ENCODE peak calls at places on chromosomes 7 and 10, in six cellular contexts. F, T, O, Z, U and V are unnamed samples. For H3K9me3 and H3K36me3, the result is how much of the 10 kb centered on the place peaks cover.

GRCh38 chr10:78954009-78954297 is 114.8 kb upstream of the ZMIZ1 start:
- DNase-seq in T (no peak), F (no peak), Z (no peak), U (no peak), O (no peak), V (no peak)

GRCh38 chr10:47326927-47327330 is 4.7 kb downstream of the GDF2 start:
- DNase-seq in U (no peak), T (no peak), O (no peak), F (no peak), Z (no peak), V (no peak)

GRCh38 chr7:24741691-24742639 is 15.3 kb downstream of the GSDME start:
- DNase-seq in Z (peak), O (no peak), F (no peak), T (no peak), U (peak), V (no peak)

GRCh38 chr10:35464805-35465456 is 128.6 kb downstream of the CCNY start:
- DNase-seq in F (no peak), Z (no peak), T (peak), O (no peak), U (no peak), V (no peak)

GRCh38 chr10:119029613-119030420 is at the start of gene NANOS1:
- DNase-seq in T (peak), Z (no peak), U (peak), O (no peak), F (peak), V (peak)

GRCh38 chr10:34029455-34029854 is 695.0 kb upstream of the NRP1 start:
- DNase-seq in F (no peak), O (no peak), T (no peak), U (no peak), Z (no peak), V (no peak)

GRCh38 chr7:38327597-38327996 is 54.2 kb upstream of the TARP start:
- DNase-seq in Z (no peak), O (no peak), F (no peak), T (no peak), U (no peak), V (no peak)

GRCh38 chr10:34294137-34294536 is 521.0 kb downstream of the PARD3 start:
- DNase-seq in U (no peak), F (no peak), Z (no peak), O (no peak), T (no peak), V (no peak)

GRCh38 chr10:44723654-44724053 is 187.5 kb upstream of the TMEM72 start:
- DNase-seq in Z (peak), F (no peak), T (no peak), O (peak), U (peak), V (no peak)

GRCh38 chr7:115678049-115678982 is 352.2 kb downstream of the TFEC start:
- DNase-seq in O (no peak), F (no peak), U (no peak), Z (no peak), T (no peak), V (no peak)

GRCh38 chr10:103416436-103417147 is 20.2 kb downstream of the PDCD11 start:
- DNase-seq in O (peak), U (peak), T (peak), F (peak), Z (peak), V (peak)

GRCh38 chr7:17661982-17662585 is 278.2 kb downstream of the SNX13 start:
- DNase-seq in O (no peak), Z (no peak), F (peak), U (no peak), T (no peak), V (no peak)

GRCh38 chr10:47016564-47016963 is 105.3 kb downstream of the PTPN20 start:
- DNase-seq in U (no peak), Z (no peak), F (no peak), T (no peak), O (no peak), V (no peak)

GRCh38 chr10:75493464-75493863 is 62.0 kb downstream of the LRMDA start:
- DNase-seq in U (peak), T (no peak), O (no peak), Z (no peak), F (no peak), V (no peak)

GRCh38 chr7:70154521-70155180 is 556.4 kb downstream of the AUTS2 start:
- DNase-seq in T (no peak), F (no peak), Z (no peak), U (no peak), O (no peak), V (no peak)

GRCh38 chr10:1287493-1288480 is 231.6 kb downstream of the WDR37 start:
- DNase-seq in T (no peak), Z (no peak), O (no peak), F (no peak), U (no peak), V (no peak)

GRCh38 chr7:149864023-149864422 is 9.7 kb upstream of the ATP6V0E2 start:
- DNase-seq in O (no peak), F (peak), U (no peak), Z (no peak), T (no peak), V (no peak)

GRCh38 chr10:60549686-60550085 is 160.0 kb upstream of the ANK3 start:
- DNase-seq in Z (no peak), U (no peak), F (no peak), O (no peak), T (no peak), V (no peak)

GRCh38 chr10:77975086-77975666 is 48.6 kb upstream of the DLG5 start:
- DNase-seq in Z (no peak), F (no peak), O (no peak), T (no peak), U (no peak), V (no peak)

GRCh38 chr7:139916717-139917395 is 87.8 kb downstream of the TBXAS1 start:
- DNase-seq in O (no peak), T (no peak), Z (no peak), F (no peak), U (no peak), V (no peak)

GRCh38 chr7:50092579-50093411 is at the start of gene ZPBP:
- DNase-seq in O (no peak), T (peak), U (peak), F (peak), Z (no peak), V (peak)

GRCh38 chr10:63697956-63698814 is 177.0 kb downstream of the REEP3 start:
- DNase-seq in T (no peak), F (no peak), Z (no peak), U (no peak), O (no peak), V (no peak)

GRCh38 chr7:99928994-99929729 is at the start of gene GJC3:
- DNase-seq in O (peak), T (peak), U (peak), Z (peak), F (peak), V (no peak)

GRCh38 chr7:111752022-111752582 is 189.8 kb upstream of the IMMP2L start:
- DNase-seq in T (peak), U (peak), Z (peak), O (peak), F (peak), V (no peak)

GRCh38 chr10:14926061-14926470 is 27.8 kb downstream of the DCLRE1C start:
- DNase-seq in Z (no peak), T (no peak), U (no peak), F (no peak), O (no peak), V (no peak)

GRCh38 chr7:133934262-133934973 is 192.7 kb upstream of the LRGUK start:
- DNase-seq in F (peak), T (no peak), Z (no peak), O (no peak), U (no peak), V (no peak)

DNA sequence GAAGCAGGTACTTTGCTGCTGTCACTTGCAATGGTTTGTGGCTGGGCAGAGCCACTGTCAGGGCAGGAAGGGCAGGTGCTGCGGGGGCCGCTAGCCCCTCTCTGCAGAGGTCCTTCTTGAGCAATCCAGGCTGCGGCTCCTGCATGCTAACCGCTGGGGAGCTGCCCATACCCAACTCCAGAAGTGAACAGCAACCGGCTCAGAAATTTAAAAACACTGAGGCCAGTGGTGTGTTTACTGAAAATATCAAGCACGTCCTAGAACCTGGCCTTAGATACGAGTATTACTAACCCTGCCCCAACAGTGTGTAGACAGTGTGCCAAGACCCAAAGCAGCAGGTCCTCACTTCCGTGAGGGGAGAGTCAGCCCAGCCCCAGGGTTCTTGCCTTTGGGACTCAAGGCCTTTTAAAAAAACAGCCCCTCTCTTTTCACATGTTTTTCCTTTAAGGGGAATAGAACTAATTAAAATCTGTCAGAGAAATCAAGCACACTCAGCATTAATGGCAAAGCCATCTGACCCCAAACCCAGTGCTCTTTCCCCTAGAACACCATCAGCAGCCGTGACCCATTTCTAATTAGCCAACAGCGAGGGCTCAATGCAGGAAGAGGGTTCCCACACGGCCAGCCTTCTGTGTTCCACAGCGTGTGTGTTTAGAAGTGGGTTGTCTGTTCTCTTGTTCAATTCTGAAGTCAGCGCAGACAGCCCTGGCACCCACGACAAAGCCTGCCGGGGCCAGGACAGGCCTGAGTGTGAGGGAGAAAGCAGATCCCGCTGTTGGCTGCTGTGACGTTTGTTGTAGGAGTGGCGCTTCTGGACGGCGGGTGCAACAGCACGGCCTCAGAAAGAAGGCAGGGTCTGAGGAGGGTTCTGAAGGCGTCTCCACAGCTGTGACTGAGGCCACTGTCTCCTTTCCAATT is 76.5 kb downstream of the VIPR2 start:
- DNase-seq in U (peak), F (peak), O (no peak), T (no peak), Z (peak), V (no peak)
- H3K9me3 ChIP-seq in U (under half), F (under half), O (under half), T (under half), Z (under half), V (under half)

GRCh38 chr10:88980247-88980646 is 10.4 kb upstream of the FAS start:
- DNase-seq in T (no peak), O (no peak), U (no peak), Z (no peak), F (no peak), V (no peak)

GRCh38 chr10:88982360-88982759 is 8.2 kb upstream of the FAS start:
- DNase-seq in Z (peak), F (no peak), T (no peak), U (no peak), O (no peak), V (no peak)

GRCh38 chr10:88979603-88980002 is 11.0 kb upstream of the FAS start:
- DNase-seq in Z (no peak), O (no peak), F (no peak), U (no peak), T (no peak), V (no peak)

GRCh38 chr10:88981435-88981834 is 9.2 kb upstream of the FAS start:
- DNase-seq in U (no peak), F (no peak), O (no peak), T (no peak), Z (no peak), V (no peak)

GRCh38 chr10:88980836-88981235 is 9.8 kb upstream of the FAS start:
- DNase-seq in T (no peak), Z (no peak), F (no peak), O (no peak), U (no peak), V (no peak)
- H3K27ac ChIP-seq in T (no peak), Z (peak), F (no peak), O (no peak), U (peak), V (no peak)

GRCh38 chr10:6229746-6230145 is 27.0 kb downstream of the PFKFB3 start:
- DNase-seq in U (no peak), F (no peak), T (no peak), O (no peak), Z (no peak), V (no peak)
- H3K36me3 ChIP-seq in U (half or more), F (half or more), T (half or more), O (half or more), Z (under half), V (under half)

GRCh38 chr7:158996214-158997109 is 140.1 kb downstream of the DYNC2I1 start:
- DNase-seq in Z (no peak), F (no peak), U (no peak), O (no peak), T (no peak), V (no peak)
- H3K9me3 ChIP-seq in Z (under half), F (under half), U (under half), O (under half), T (under half), V (under half)

GRCh38 chr7:79296553-79297320 is 156.7 kb downstream of the MAGI2 start:
- DNase-seq in F (no peak), O (no peak), Z (no peak), T (no peak), U (no peak), V (no peak)
- H3K27ac ChIP-seq in F (no peak), O (no peak), Z (no peak), T (no peak), U (no peak), V (no peak)